ENCODE peak calls at places on chromosomes 12 and 14, in ten cellular contexts. X, Z, T, M, R, S, Q, J, B and F are unnamed samples.

GRCh38 chr12:106743270-106743988 is 31.1 kb upstream of the RIC8B start:
- DNase-seq in X (no peak), Z (peak; percentile 64), T (no peak), M (no peak), R (no peak), S (no peak), Q (no peak), J (no peak), B (no peak), F (no peak)

GRCh38 chr14:66824251-66824650 is 316.3 kb downstream of the GPHN start:
- DNase-seq in X (no peak), Z (no peak), T (no peak), M (no peak), R (no peak), S (no peak), Q (no peak), J (no peak), B (no peak), F (no peak)

GRCh38 chr14:30620178-30620577 is 1.9 kb upstream of the SCFD1 start:
- DNase-seq in X (no peak), Z (no peak), T (peak; percentile 75), M (no peak), R (no peak), S (no peak), Q (no peak), J (no peak), B (no peak), F (no peak)

GRCh38 chr12:18752280-18752920 is 14.5 kb downstream of the CAPZA3 start:
- DNase-seq in X (no peak), Z (peak; percentile 28), T (peak; percentile 86), M (no peak), R (no peak), S (no peak), Q (peak; percentile 48), J (no peak), B (no peak), F (peak; percentile 83)

GRCh38 chr12:53298154-53298553 is 1.3 kb upstream of the MYG1 start:
- DNase-seq in X (no peak), Z (no peak), T (peak; percentile 83), M (no peak), R (no peak), S (no peak), Q (peak; percentile 44), J (no peak), B (no peak), F (no peak)

GRCh38 chr12:114661245-114661644 is 22.7 kb downstream of the TBX3 start:
- DNase-seq in X (no peak), Z (no peak), T (no peak), M (no peak), R (no peak), S (no peak), Q (no peak), J (no peak), B (no peak), F (no peak)

GRCh38 chr12:123497065-123497464 is 36.5 kb downstream of the RILPL1 start:
- DNase-seq in X (no peak), Z (no peak), T (no peak), M (no peak), R (no peak), S (no peak), Q (no peak), J (no peak), B (no peak), F (no peak)

GRCh38 chr14:106842687-106843086 is 1316.3 kb downstream of the TMEM121 start:
- DNase-seq in X (no peak), Z (no peak), T (no peak), M (no peak), R (no peak), S (no peak), Q (no peak), J (no peak), B (no peak), F (no peak)

GRCh38 chr12:2678416-2678815 is 116.4 kb upstream of the FKBP4 start:
- DNase-seq in X (no peak), Z (no peak), T (no peak), M (peak; percentile 80), R (no peak), S (no peak), Q (no peak), J (no peak), B (no peak), F (no peak)

GRCh38 chr12:119594399-119594730 is 791 bp downstream of the TMEM233 start:
- DNase-seq in X (no peak), Z (peak; percentile 46), T (no peak), M (no peak), R (no peak), S (no peak), Q (no peak), J (no peak), B (no peak), F (no peak)

GRCh38 chr14:60311417-60311816 is 62.4 kb downstream of the PPM1A start:
- DNase-seq in X (no peak), Z (no peak), T (peak; percentile 9), M (no peak), R (no peak), S (no peak), Q (no peak), J (no peak), B (no peak), F (peak; percentile 13)

GRCh38 chr14:79659995-79660975 is 551.0 kb downstream of the DIO2 start:
- DNase-seq in X (no peak), Z (no peak), T (no peak), M (no peak), R (no peak), S (no peak), Q (no peak), J (no peak), B (no peak), F (no peak)

GRCh38 chr14:92841930-92842329 is 47.8 kb downstream of the GOLGA5 start:
- DNase-seq in X (no peak), Z (no peak), T (no peak), M (no peak), R (no peak), S (no peak), Q (no peak), J (no peak), B (no peak), F (no peak)

GRCh38 chr12:32546272-32546671 is 132.8 kb upstream of the DNM1L start:
- DNase-seq in X (no peak), Z (no peak), T (no peak), M (no peak), R (no peak), S (no peak), Q (no peak), J (no peak), B (no peak), F (no peak)

GRCh38 chr12:69240625-69240984 is 1.2 kb downstream of the CPSF6 start:
- DNase-seq in X (no peak), Z (no peak), T (peak; percentile 16), M (no peak), R (no peak), S (peak; percentile 5), Q (no peak), J (peak; percentile 8), B (peak; percentile 30), F (no peak)

GRCh38 chr14:102479777-102480176 is 29.8 kb downstream of the ANKRD9 start:
- DNase-seq in X (no peak), Z (no peak), T (no peak), M (no peak), R (no peak), S (no peak), Q (no peak), J (no peak), B (no peak), F (no peak)

GRCh38 chr12:108418162-108418561 is 79.1 kb upstream of the CMKLR1 start:
- DNase-seq in X (no peak), Z (no peak), T (peak; percentile 42), M (no peak), R (no peak), S (no peak), Q (no peak), J (no peak), B (no peak), F (no peak)

GRCh38 chr12:132171968-132172521 is 27.8 kb downstream of the NOC4L start:
- DNase-seq in X (peak; percentile 11), Z (no peak), T (no peak), M (no peak), R (no peak), S (no peak), Q (no peak), J (no peak), B (no peak), F (no peak)

GRCh38 chr12:3135522-3136461 is 58.6 kb downstream of the TSPAN9 start:
- DNase-seq in X (no peak), Z (peak; percentile 89), T (peak; percentile 59), M (no peak), R (peak; percentile 35), S (peak; percentile 21), Q (peak; percentile 81), J (no peak), B (peak; percentile 27), F (peak; percentile 71)

GRCh38 chr12:2283480-2283879 is 230.7 kb downstream of the CACNA1C start:
- DNase-seq in X (no peak), Z (no peak), T (no peak), M (no peak), R (no peak), S (no peak), Q (no peak), J (no peak), B (no peak), F (no peak)

GRCh38 chr14:85131523-85131922 is 398.4 kb upstream of the FLRT2 start:
- DNase-seq in X (no peak), Z (no peak), T (no peak), M (no peak), R (peak; percentile 52), S (no peak), Q (no peak), J (no peak), B (no peak), F (no peak)

GRCh38 chr14:94051115-94051514 is 25.0 kb downstream of the OTUB2 start:
- DNase-seq in X (no peak), Z (peak; percentile 62), T (peak; percentile 46), M (peak; percentile 53), R (no peak), S (no peak), Q (no peak), J (no peak), B (no peak), F (no peak)

GRCh38 chr12:93578221-93578620 is 5.7 kb downstream of the SOCS2 start:
- DNase-seq in X (no peak), Z (no peak), T (no peak), M (no peak), R (no peak), S (no peak), Q (no peak), J (no peak), B (no peak), F (no peak)

GRCh38 chr12:124551268-124552144 is 15.9 kb downstream of the NCOR2 start:
- DNase-seq in X (no peak), Z (peak; percentile 75), T (no peak), M (no peak), R (peak; percentile 39), S (no peak), Q (peak; percentile 89), J (no peak), B (no peak), F (peak; percentile 37)

GRCh38 chr14:64801800-64802199 is 77.9 kb downstream of the SPTB start:
- DNase-seq in X (no peak), Z (no peak), T (no peak), M (no peak), R (no peak), S (no peak), Q (peak; percentile 19), J (no peak), B (no peak), F (no peak)